ENCODE peak calls at places on chromosomes 11 and 22, in six cellular contexts. K is coronary artery, M is K562, G is mammary epithelial cell, O is psoas muscle, T is testis. P is an unnamed sample.

GRCh38 chr11:134453441-134453840 is 41.4 kb upstream of the B3GAT1 start:
- DNase-seq in T (no peak), M (no peak), K (no peak), O (no peak), G (no peak), P (no peak)

GRCh38 chr22:44775862-44776261 is 23.5 kb downstream of the ARHGAP8 start:
- DNase-seq in K (no peak), T (no peak), G (peak), O (no peak), M (no peak), P (no peak)

GRCh38 chr22:30892731-30893221 is 75.8 kb downstream of the MORC2 start:
- DNase-seq in M (no peak), K (no peak), T (peak), O (no peak), G (no peak), P (no peak)

GRCh38 chr11:60629399-60629798 is 70.0 kb upstream of the MS4A8 start:
- DNase-seq in G (no peak), O (no peak), M (no peak), K (no peak), T (no peak), P (no peak)

GRCh38 chr22:29816128-29816527 is 21.9 kb downstream of the ASCC2 start:
- DNase-seq in M (no peak), O (peak), K (no peak), G (no peak), T (no peak), P (no peak)

GRCh38 chr22:26065847-26066246 is 103.4 kb upstream of the SEZ6L start:
- DNase-seq in G (peak), K (no peak), O (no peak), M (no peak), T (no peak), P (no peak)

GRCh38 chr11:3669128-3669527 is 2.1 kb downstream of the CHRNA10 start:
- DNase-seq in O (no peak), T (no peak), G (no peak), M (no peak), K (no peak), P (no peak)

GRCh38 chr11:6755303-6755952 is 16.3 kb downstream of the OR2AG2 start:
- DNase-seq in K (no peak), T (peak), G (peak), O (no peak), M (peak), P (peak)

GRCh38 chr11:69127091-69127850 is 28.5 kb upstream of the SMIM38 start:
- DNase-seq in T (peak), K (no peak), G (no peak), O (no peak), M (no peak), P (no peak)

GRCh38 chr22:41351011-41351410 is 30.7 kb upstream of the TEF start:
- DNase-seq in G (no peak), O (no peak), T (no peak), K (no peak), M (no peak), P (no peak)

GRCh38 chr11:44989831-44990566 is 39.3 kb upstream of the TP53I11 start:
- DNase-seq in M (no peak), T (no peak), K (peak), O (peak), G (no peak), P (no peak)

GRCh38 chr22:19717181-19717580 is 2.9 kb downstream of the SEPTIN5 start:
- DNase-seq in M (no peak), O (no peak), K (no peak), G (no peak), T (no peak), P (no peak)

GRCh38 chr11:104661481-104661880 is 236.8 kb downstream of the CASP12 start:
- DNase-seq in O (no peak), M (peak), T (no peak), K (no peak), G (no peak), P (no peak)

GRCh38 chr11:31355131-31355530 is 14.4 kb downstream of the DCDC1 start:
- DNase-seq in O (no peak), G (peak), K (no peak), M (no peak), T (no peak), P (no peak)

GRCh38 chr11:64650923-64651523 is 60.0 kb downstream of the SLC22A12 start:
- DNase-seq in K (no peak), M (peak), T (no peak), O (no peak), G (no peak), P (peak)

GRCh38 chr11:3000032-3000961 is 8.2 kb upstream of the NAP1L4 start:
- DNase-seq in K (peak), M (no peak), T (peak), G (peak), O (peak), P (no peak)

GRCh38 chr22:25039754-25040153 is 87.2 kb downstream of the KIAA1671 start:
- DNase-seq in M (no peak), G (no peak), K (no peak), T (no peak), O (no peak), P (no peak)

GRCh38 chr11:40393511-40393910 is 1065.9 kb downstream of the LRRC4C start:
- DNase-seq in G (no peak), O (no peak), T (no peak), M (no peak), K (no peak), P (no peak)

GRCh38 chr11:129791515-129791914 is 24.1 kb upstream of the TMEM45B start:
- DNase-seq in O (no peak), T (no peak), G (no peak), K (no peak), M (no peak), P (no peak)

GRCh38 chr11:126212089-126212660 is 593 bp downstream of the FAM118B start:
- DNase-seq in O (no peak), T (no peak), M (peak), G (peak), K (no peak), P (no peak)

GRCh38 chr11:5603326-5603725 is 6.9 kb downstream of the TRIM6 start:
- DNase-seq in T (no peak), G (no peak), O (no peak), M (no peak), K (no peak), P (no peak)

GRCh38 chr22:32354360-32355351 is 3.0 kb upstream of the RFPL3 start:
- DNase-seq in G (peak), M (peak), K (no peak), O (no peak), T (no peak), P (no peak)

GRCh38 chr11:95767498-95767897 is 22.1 kb downstream of the FAM76B start:
- DNase-seq in M (no peak), O (no peak), G (peak), K (no peak), T (no peak), P (no peak)

GRCh38 chr11:46444305-46444704 is 52.7 kb upstream of the CHRM4 start:
- DNase-seq in O (no peak), G (no peak), M (no peak), T (no peak), K (no peak), P (no peak)

GRCh38 chr11:46445887-46446286 is 54.3 kb upstream of the CHRM4 start:
- DNase-seq in M (no peak), T (no peak), O (no peak), K (no peak), G (no peak), P (no peak)

GRCh38 chr11:46445192-46445591 is 53.6 kb upstream of the CHRM4 start:
- DNase-seq in G (no peak), O (no peak), M (no peak), T (no peak), K (no peak), P (no peak)

GRCh38 chr11:46447544-46447943 is 56.0 kb upstream of the CHRM4 start:
- DNase-seq in O (no peak), T (no peak), M (no peak), K (no peak), G (no peak), P (no peak)

GRCh38 chr11:46446343-46446751 is 54.8 kb upstream of the CHRM4 start:
- DNase-seq in O (no peak), T (no peak), K (no peak), G (no peak), M (no peak), P (no peak)
- TF ChIP-seq CTCF in O (peak), T (no peak), K (no peak), G (peak), M (no peak), P (no peak)

GRCh38 chr22:42615092-42615859 is 593 bp upstream of the POLDIP3 start:
- DNase-seq in M (peak), T (peak), K (peak), G (peak), O (peak), P (peak)

GRCh38 chr22:42613869-42614268 is 814 bp downstream of the POLDIP3 start:
- DNase-seq in K (no peak), O (no peak), M (peak), G (peak), T (no peak), P (no peak)

GRCh38 chr22:42612336-42612735 is 2.3 kb downstream of the POLDIP3 start:
- DNase-seq in K (no peak), M (no peak), O (no peak), T (no peak), G (no peak), P (no peak)

GRCh38 chr22:42617155-42617983 is 2.7 kb upstream of the POLDIP3 start:
- DNase-seq in T (no peak), O (no peak), M (no peak), G (no peak), K (no peak), P (no peak)

GRCh38 chr22:42614312-42615091 is at the start of gene POLDIP3:
- DNase-seq in M (peak), T (peak), G (peak), O (peak), K (peak), P (peak)
- TF ChIP-seq CTCF in M (no peak), T (peak), G (peak), O (no peak), K (peak), P (no peak)

DNA sequence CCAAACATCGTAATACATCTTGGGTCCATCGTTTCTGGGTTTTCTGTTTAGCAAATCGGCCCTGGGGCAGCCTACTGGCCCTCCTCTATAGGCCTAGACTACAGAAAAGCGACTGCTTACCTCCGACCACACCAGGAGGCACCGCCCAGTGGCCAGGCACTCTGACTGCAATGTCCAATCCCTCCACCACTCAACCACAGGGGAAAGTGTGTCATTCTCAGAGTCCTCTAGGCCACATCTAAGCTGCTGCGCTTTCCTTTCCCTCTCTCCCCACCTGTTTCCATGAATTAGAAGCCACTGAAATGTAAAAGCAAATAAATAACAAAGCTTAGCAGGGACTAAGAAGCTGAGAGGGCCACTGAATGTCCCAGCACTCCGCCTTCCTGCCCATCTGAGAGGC is 50.2 kb upstream of the FLI1 start:
- DNase-seq in M (no peak), T (no peak), K (no peak), O (no peak), G (no peak), P (no peak)
- TF ChIP-seq CTCF in M (no peak), T (no peak), K (no peak), O (no peak), G (no peak), P (no peak)

GRCh38 chr22:17201285-17201945 is 17.8 kb downstream of the ADA2 start:
- DNase-seq in K (no peak), M (peak), G (no peak), T (no peak), O (peak), P (no peak)

GRCh38 chr22:17205432-17205831 is 13.8 kb downstream of the ADA2 start:
- DNase-seq in M (no peak), G (no peak), K (no peak), O (peak), T (no peak), P (no peak)
- TF ChIP-seq CTCF in M (no peak), G (no peak), K (no peak), O (no peak), T (no peak), P (no peak)